ENCODE peak calls at places on chromosomes 11 and 22, in six cellular contexts. H is effector CD4-positive, alpha-beta T cell; X is activated naive CD8-positive, alpha-beta T cell treated with anti-CD3 and anti-CD28 coated beads, Interleukin-2, amount 50 U/mL, for 24 hours; N is HCT116; W is IMR-90; L is retina. E is an unnamed sample.

GRCh38 chr11:67494371-67495233 is 10.6 kb downstream of the PITPNM1 start:
- DNase-seq in L (no peak), N (no peak), X (no peak), H (no peak), W (no peak), E (no peak)

GRCh38 chr11:1819115-1819514 is 15.7 kb upstream of the SYT8 start:
- DNase-seq in X (no peak), W (no peak), H (no peak), L (no peak), N (no peak), E (no peak)

GRCh38 chr11:65057526-65057925 is 827 bp downstream of the NAALADL1 start:
- DNase-seq in H (no peak), W (no peak), X (no peak), N (no peak), L (no peak), E (no peak)

GRCh38 chr11:101840720-101841119 is 74.1 kb upstream of the CEP126 start:
- DNase-seq in L (no peak), H (no peak), X (no peak), W (peak; percentile 67), N (no peak), E (no peak)

GRCh38 chr11:111833524-111833923 is 37.9 kb downstream of the ALG9 start:
- DNase-seq in N (no peak), H (no peak), X (no peak), L (no peak), W (no peak), E (no peak)

GRCh38 chr11:128336203-128336602 is 251.2 kb downstream of the ETS1 start:
- DNase-seq in X (no peak), W (peak; percentile 82), N (no peak), L (no peak), H (no peak), E (no peak)

GRCh38 chr22:47631571-47632102 is 869.2 kb downstream of the TBC1D22A start:
- DNase-seq in W (no peak), X (no peak), H (no peak), L (no peak), N (peak; percentile 65), E (no peak)

GRCh38 chr22:46984751-46985506 is 222.5 kb downstream of the TBC1D22A start:
- DNase-seq in H (no peak), L (no peak), W (peak; percentile 69), N (peak; percentile 41), X (no peak), E (no peak)

GRCh38 chr11:71249301-71249700 is 3.1 kb downstream of the SHANK2 start:
- DNase-seq in L (no peak), X (no peak), W (no peak), H (no peak), N (no peak), E (no peak)

GRCh38 chr22:46297151-46297819 is 615 bp downstream of the GTSE1 start:
- DNase-seq in H (no peak), L (no peak), X (peak; percentile 34), N (no peak), W (peak; percentile 35), E (peak; percentile 47)

GRCh38 chr11:68116892-68117435 is 4.2 kb downstream of the CHKA start:
- DNase-seq in W (no peak), X (no peak), L (no peak), H (no peak), N (no peak), E (no peak)

GRCh38 chr11:46446343-46446751 is 54.8 kb upstream of the CHRM4 start:
- DNase-seq in N (no peak), W (peak; percentile 52), H (no peak), L (no peak), X (no peak), E (no peak)

GRCh38 chr11:10925149-10925926 is 67.5 kb upstream of the ZBED5 start:
- DNase-seq in X (no peak), L (no peak), W (no peak), N (no peak), H (no peak), E (peak; percentile 51)

GRCh38 chr11:73498343-73498742 is 99.6 kb downstream of the FAM168A start:
- DNase-seq in L (no peak), N (no peak), H (no peak), X (no peak), W (no peak), E (no peak)

GRCh38 chr22:48321986-48322545 is 1505.6 kb downstream of the BRD1 start:
- DNase-seq in L (no peak), W (no peak), N (no peak), H (no peak), X (no peak), E (no peak)

GRCh38 chr11:128714881-128715280 is 21.0 kb downstream of the FLI1 start:
- DNase-seq in L (no peak), X (no peak), W (peak; percentile 97), H (no peak), N (no peak), E (no peak)